ENCODE peak calls at places on chromosomes 7 and 10, in eight cellular contexts. One of them, this sample, is unnamed.

GRCh38 chr7:91883676-91884362 is 3.3 kb upstream of the MTERF1 start:
- DNase-seq in stimulated activated CD8-positive, alpha-beta memory T cell treated with anti-CD3 and anti-CD28 coated beads, Interleukin-2, amount 100 ng/mL, for 48 hours: no peak
- DNase-seq in H54: no peak
- DNase-seq in activated CD8-positive, alpha-beta memory T cell treated with anti-CD3 and anti-CD28 coated beads for 24 hours: no peak
- DNase-seq in fibroblast of mammary gland: no peak
- DNase-seq in C1 segment of cervical spinal cord: no peak
- DNase-seq in germinal center: no peak
- DNase-seq in naive B cell: no peak
- DNase-seq in this sample: no peak

GRCh38 chr7:142436601-142437000 is 178.7 kb upstream of the PRSS58 start:
- DNase-seq in stimulated activated CD8-positive, alpha-beta memory T cell treated with anti-CD3 and anti-CD28 coated beads, Interleukin-2, amount 100 ng/mL, for 48 hours: no peak
- DNase-seq in H54: no peak
- DNase-seq in activated CD8-positive, alpha-beta memory T cell treated with anti-CD3 and anti-CD28 coated beads for 24 hours: no peak
- DNase-seq in fibroblast of mammary gland: peak
- DNase-seq in C1 segment of cervical spinal cord: no peak
- DNase-seq in germinal center: peak
- DNase-seq in naive B cell: no peak
- DNase-seq in this sample: no peak

GRCh38 chr10:113053881-113054280 is 103.8 kb downstream of the TCF7L2 start:
- DNase-seq in stimulated activated CD8-positive, alpha-beta memory T cell treated with anti-CD3 and anti-CD28 coated beads, Interleukin-2, amount 100 ng/mL, for 48 hours: no peak
- DNase-seq in H54: peak
- DNase-seq in activated CD8-positive, alpha-beta memory T cell treated with anti-CD3 and anti-CD28 coated beads for 24 hours: no peak
- DNase-seq in fibroblast of mammary gland: no peak
- DNase-seq in C1 segment of cervical spinal cord: no peak
- DNase-seq in germinal center: no peak
- DNase-seq in naive B cell: no peak
- DNase-seq in this sample: no peak

GRCh38 chr10:70135684-70136083 is 3.1 kb upstream of the AIFM2 start:
- DNase-seq in stimulated activated CD8-positive, alpha-beta memory T cell treated with anti-CD3 and anti-CD28 coated beads, Interleukin-2, amount 100 ng/mL, for 48 hours: no peak
- DNase-seq in H54: no peak
- DNase-seq in activated CD8-positive, alpha-beta memory T cell treated with anti-CD3 and anti-CD28 coated beads for 24 hours: peak
- DNase-seq in fibroblast of mammary gland: no peak
- DNase-seq in C1 segment of cervical spinal cord: no peak
- DNase-seq in germinal center: no peak
- DNase-seq in naive B cell: no peak
- DNase-seq in this sample: no peak

GRCh38 chr7:55641273-55641691 is 69.0 kb upstream of the VOPP1 start:
- DNase-seq in stimulated activated CD8-positive, alpha-beta memory T cell treated with anti-CD3 and anti-CD28 coated beads, Interleukin-2, amount 100 ng/mL, for 48 hours: no peak
- DNase-seq in H54: peak
- DNase-seq in activated CD8-positive, alpha-beta memory T cell treated with anti-CD3 and anti-CD28 coated beads for 24 hours: peak
- DNase-seq in fibroblast of mammary gland: peak
- DNase-seq in C1 segment of cervical spinal cord: no peak
- DNase-seq in germinal center: peak
- DNase-seq in naive B cell: peak
- DNase-seq in this sample: no peak

GRCh38 chr7:74355091-74355490 is 65.9 kb downstream of the CLIP2 start:
- DNase-seq in stimulated activated CD8-positive, alpha-beta memory T cell treated with anti-CD3 and anti-CD28 coated beads, Interleukin-2, amount 100 ng/mL, for 48 hours: no peak
- DNase-seq in H54: peak
- DNase-seq in activated CD8-positive, alpha-beta memory T cell treated with anti-CD3 and anti-CD28 coated beads for 24 hours: no peak
- DNase-seq in fibroblast of mammary gland: peak
- DNase-seq in C1 segment of cervical spinal cord: no peak
- DNase-seq in germinal center: no peak
- DNase-seq in naive B cell: no peak
- DNase-seq in this sample: no peak

GRCh38 chr7:6422926-6423632 is 24.7 kb downstream of the DAGLB start:
- DNase-seq in stimulated activated CD8-positive, alpha-beta memory T cell treated with anti-CD3 and anti-CD28 coated beads, Interleukin-2, amount 100 ng/mL, for 48 hours: no peak
- DNase-seq in H54: no peak
- DNase-seq in activated CD8-positive, alpha-beta memory T cell treated with anti-CD3 and anti-CD28 coated beads for 24 hours: no peak
- DNase-seq in fibroblast of mammary gland: no peak
- DNase-seq in C1 segment of cervical spinal cord: no peak
- DNase-seq in germinal center: no peak
- DNase-seq in naive B cell: no peak
- DNase-seq in this sample: no peak

GRCh38 chr7:128790297-128791037 is 1.3 kb upstream of the CCDC136 start:
- DNase-seq in stimulated activated CD8-positive, alpha-beta memory T cell treated with anti-CD3 and anti-CD28 coated beads, Interleukin-2, amount 100 ng/mL, for 48 hours: no peak
- DNase-seq in H54: no peak
- DNase-seq in activated CD8-positive, alpha-beta memory T cell treated with anti-CD3 and anti-CD28 coated beads for 24 hours: no peak
- DNase-seq in fibroblast of mammary gland: no peak
- DNase-seq in C1 segment of cervical spinal cord: no peak
- DNase-seq in germinal center: peak
- DNase-seq in naive B cell: no peak
- DNase-seq in this sample: no peak

GRCh38 chr7:146397141-146397540 is 280.5 kb downstream of the CNTNAP2 start:
- DNase-seq in stimulated activated CD8-positive, alpha-beta memory T cell treated with anti-CD3 and anti-CD28 coated beads, Interleukin-2, amount 100 ng/mL, for 48 hours: no peak
- DNase-seq in H54: no peak
- DNase-seq in activated CD8-positive, alpha-beta memory T cell treated with anti-CD3 and anti-CD28 coated beads for 24 hours: no peak
- DNase-seq in fibroblast of mammary gland: no peak
- DNase-seq in C1 segment of cervical spinal cord: no peak
- DNase-seq in germinal center: no peak
- DNase-seq in naive B cell: no peak
- DNase-seq in this sample: no peak

GRCh38 chr10:61987951-61988379 is 86.5 kb downstream of the ARID5B start:
- DNase-seq in stimulated activated CD8-positive, alpha-beta memory T cell treated with anti-CD3 and anti-CD28 coated beads, Interleukin-2, amount 100 ng/mL, for 48 hours: no peak
- DNase-seq in H54: no peak
- DNase-seq in activated CD8-positive, alpha-beta memory T cell treated with anti-CD3 and anti-CD28 coated beads for 24 hours: no peak
- DNase-seq in fibroblast of mammary gland: peak
- DNase-seq in C1 segment of cervical spinal cord: no peak
- DNase-seq in germinal center: peak
- DNase-seq in naive B cell: peak
- DNase-seq in this sample: no peak

GRCh38 chr10:50963063-50963462 is 77.6 kb upstream of the A1CF start:
- DNase-seq in stimulated activated CD8-positive, alpha-beta memory T cell treated with anti-CD3 and anti-CD28 coated beads, Interleukin-2, amount 100 ng/mL, for 48 hours: no peak
- DNase-seq in H54: no peak
- DNase-seq in activated CD8-positive, alpha-beta memory T cell treated with anti-CD3 and anti-CD28 coated beads for 24 hours: no peak
- DNase-seq in fibroblast of mammary gland: no peak
- DNase-seq in C1 segment of cervical spinal cord: no peak
- DNase-seq in germinal center: no peak
- DNase-seq in naive B cell: no peak
- DNase-seq in this sample: no peak